ENCODE peak calls at places on chromosomes 16 and 17, in ten cellular contexts. R, M, O, S, Y, D, X, V, J and B are unnamed samples.

GRCh38 chr17:57145347-57145746 is 60.3 kb downstream of the AKAP1 start:
- DNase-seq in J (no peak), Y (no peak), D (no peak), R (no peak), M (no peak), O (no peak), X (no peak), V (no peak), S (no peak), B (no peak)

GRCh38 chr17:4476017-4476416 is 22.7 kb upstream of the SPNS2 start:
- DNase-seq in J (no peak), Y (no peak), O (no peak), M (no peak), X (no peak), R (no peak), V (no peak), S (peak; percentile 50), D (no peak), B (no peak)

GRCh38 chr17:50123649-50124349 is 6.2 kb downstream of the SAMD14 start:
- DNase-seq in D (peak; percentile 12), V (no peak), Y (peak; percentile 41), J (no peak), O (peak; percentile 52), S (no peak), R (no peak), X (no peak), M (no peak), B (no peak)

GRCh38 chr17:53193044-53193443 is 629.7 kb upstream of the KIF2B start:
- DNase-seq in D (no peak), S (no peak), V (no peak), X (no peak), Y (no peak), R (no peak), M (no peak), O (no peak), J (no peak), B (no peak)

GRCh38 chr17:18258356-18259038 is at the start of gene FLII:
- DNase-seq in O (peak; percentile 73), Y (peak; percentile 53), J (peak; percentile 37), V (no peak), X (no peak), D (no peak), R (peak; percentile 61), M (peak; percentile 47), S (peak; percentile 61), B (peak; percentile 90)

GRCh38 chr17:78748730-78749317 is 33.2 kb downstream of the CYTH1 start:
- DNase-seq in X (peak; percentile 32), Y (peak; percentile 57), J (peak; percentile 23), D (no peak), S (peak; percentile 62), R (peak; percentile 61), O (no peak), M (no peak), V (peak; percentile 75), B (peak; percentile 53)

GRCh38 chr16:3292604-3293003 is 9.3 kb downstream of the ZNF263 start:
- DNase-seq in S (no peak), O (no peak), D (no peak), R (no peak), V (no peak), J (no peak), Y (peak; percentile 58), X (no peak), M (no peak), B (no peak)

GRCh38 chr16:75319513-75320401 is 68.3 kb upstream of the BCAR1 start:
- DNase-seq in Y (peak; percentile 95), X (peak; percentile 62), O (no peak), S (no peak), V (peak; percentile 90), D (no peak), M (no peak), R (peak; percentile 71), J (no peak), B (no peak)

GRCh38 chr16:54284931-54285413 is 1.6 kb downstream of the IRX3 start:
- DNase-seq in D (no peak), X (no peak), S (no peak), V (no peak), Y (peak; percentile 14), M (no peak), R (peak; percentile 45), O (peak; percentile 38), J (no peak), B (no peak)

GRCh38 chr16:19389246-19389645 is 28.4 kb upstream of the TMC5 start:
- DNase-seq in O (peak; percentile 89), V (peak; percentile 40), D (peak; percentile 85), M (no peak), S (peak; percentile 83), R (peak; percentile 65), X (no peak), J (no peak), Y (peak; percentile 24), B (peak; percentile 58)

GRCh38 chr16:27432600-27432957 is 30.6 kb downstream of the IL21R start:
- DNase-seq in O (no peak), M (no peak), S (no peak), X (no peak), D (no peak), J (no peak), R (peak; percentile 63), Y (peak; percentile 87), V (peak; percentile 73), B (no peak)

GRCh38 chr16:50208460-50208931 is 55.4 kb downstream of the TENT4B start:
- DNase-seq in Y (peak; percentile 65), M (no peak), V (peak; percentile 79), X (no peak), R (no peak), S (no peak), D (no peak), O (no peak), J (no peak), B (no peak)

GRCh38 chr16:81520151-81520470 is 75.5 kb downstream of the CMIP start:
- DNase-seq in M (no peak), O (no peak), R (no peak), X (no peak), Y (no peak), J (no peak), D (no peak), V (no peak), S (no peak), B (no peak)

GRCh38 chr16:66668777-66669444 is 27.6 kb downstream of the CMTM4 start:
- DNase-seq in X (peak; percentile 36), R (no peak), J (no peak), D (no peak), M (no peak), V (no peak), O (no peak), S (no peak), Y (peak; percentile 48), B (no peak)

GRCh38 chr16:87180069-87180468 is 137.1 kb downstream of the C16orf95 start:
- DNase-seq in R (peak; percentile 41), M (no peak), D (no peak), O (no peak), Y (peak; percentile 20), J (no peak), S (no peak), V (peak; percentile 63), X (no peak), B (no peak)

GRCh38 chr16:87602005-87602790 is at the start of gene JPH3:
- DNase-seq in V (no peak), R (peak; percentile 51), Y (no peak), S (no peak), J (no peak), D (no peak), M (no peak), O (peak; percentile 84), X (no peak), B (no peak)

GRCh38 chr16:85309656-85310587 is 197.7 kb upstream of the CIBAR2 start:
- DNase-seq in O (peak; percentile 77), Y (no peak), S (no peak), R (no peak), V (peak; percentile 51), D (peak; percentile 39), J (no peak), X (no peak), M (peak; percentile 93), B (no peak)

GRCh38 chr17:66900126-66901010 is 64.1 kb upstream of the CACNG4 start:
- DNase-seq in J (no peak), R (no peak), V (peak; percentile 10), D (no peak), M (no peak), S (no peak), O (no peak), X (no peak), Y (peak; percentile 11), B (no peak)

GRCh38 chr16:30995927-30996323 is 10.9 kb downstream of the HSD3B7 start:
- DNase-seq in X (no peak), O (no peak), D (no peak), S (no peak), Y (no peak), R (no peak), J (no peak), M (no peak), V (no peak), B (no peak)

GRCh38 chr17:47330548-47330947 is 6.8 kb downstream of the EFCAB13 start:
- DNase-seq in J (no peak), O (no peak), V (no peak), Y (no peak), M (no peak), D (no peak), S (no peak), R (no peak), X (no peak), B (no peak)

GRCh38 chr17:28119560-28119959 is 77.1 kb downstream of the NLK start:
- DNase-seq in M (no peak), S (no peak), J (no peak), O (no peak), V (no peak), X (no peak), D (no peak), Y (no peak), R (no peak), B (no peak)

GRCh38 chr16:59971264-59971663 is 1237.1 kb upstream of the GOT2 start:
- DNase-seq in O (no peak), X (no peak), Y (peak; percentile 6), S (no peak), D (no peak), V (no peak), J (no peak), R (no peak), M (no peak), B (no peak)

GRCh38 chr17:3485481-3486068 is 9.8 kb downstream of the ASPA start:
- DNase-seq in V (no peak), X (no peak), D (no peak), O (no peak), Y (no peak), J (no peak), S (no peak), M (no peak), R (no peak), B (peak; percentile 28)

GRCh38 chr16:84115919-84116719 is 623 bp downstream of the MBTPS1 start:
- DNase-seq in O (no peak), M (no peak), S (peak; percentile 66), Y (peak; percentile 56), R (peak; percentile 32), D (peak; percentile 9), V (peak; percentile 39), J (peak; percentile 40), X (no peak), B (peak; percentile 53)

GRCh38 chr17:48011405-48012150 is 26.0 kb downstream of the COPZ2 start:
- DNase-seq in O (peak; percentile 80), Y (peak; percentile 35), R (peak; percentile 44), V (peak; percentile 52), D (peak; percentile 57), J (no peak), M (no peak), S (peak; percentile 32), X (no peak), B (no peak)

GRCh38 chr16:29779474-29779873 is 1.4 kb downstream of the ZG16 start:
- DNase-seq in D (no peak), R (no peak), X (no peak), J (no peak), V (peak; percentile 55), Y (no peak), S (no peak), O (peak; percentile 50), M (no peak), B (no peak)

GRCh38 chr17:73029941-73030340 is 62.5 kb downstream of the SLC39A11 start:
- DNase-seq in Y (no peak), S (no peak), R (no peak), M (no peak), J (no peak), D (no peak), V (no peak), X (no peak), O (no peak), B (no peak)